ENCODE peak calls at places on chromosomes 1 and 21, in four cellular contexts. X, E, S and A are unnamed samples.
A peak's percentile ranks its signal among the peaks of the same experiment; 100 is the strongest.

GRCh38 chr1:12067900-12068821 is 5.1 kb downstream of the TNFRSF8 start:
- DNase-seq in X (no peak), E (no peak), S (no peak), A (no peak)

GRCh38 chr1:66624412-66625060 is 90.6 kb downstream of the SGIP1 start:
- DNase-seq in X (no peak), E (no peak), S (peak; percentile 67), A (no peak)

GRCh38 chr1:11784993-11785769 is 20.6 kb downstream of the MTHFR start:
- DNase-seq in E (peak; percentile 64), S (peak; percentile 49), X (peak; percentile 50), A (peak; percentile 75)

GRCh38 chr21:38756746-38757145 is 49.0 kb upstream of the ETS2 start:
- DNase-seq in S (peak; percentile 86), X (no peak), E (no peak), A (no peak)

GRCh38 chr1:38991638-38992449 is 768 bp downstream of the AKIRIN1 start:
- DNase-seq in E (peak; percentile 19), X (no peak), S (peak; percentile 56), A (peak; percentile 42)

GRCh38 chr1:227127891-227128290 is 187.8 kb downstream of the COQ8A start:
- DNase-seq in S (no peak), E (no peak), X (no peak), A (no peak)

GRCh38 chr1:64653466-64653865 is 91.4 kb upstream of the RAVER2 start:
- DNase-seq in X (no peak), E (no peak), S (no peak), A (no peak)

GRCh38 chr1:110786802-110787327 is 86.1 kb upstream of the CD53 start:
- DNase-seq in X (no peak), E (no peak), S (no peak), A (no peak)

GRCh38 chr1:41109316-41110263 is 88.1 kb upstream of the SLFNL1 start:
- DNase-seq in E (no peak), X (peak; percentile 57), S (peak; percentile 88), A (no peak)

GRCh38 chr1:119631433-119632102 is 16.5 kb downstream of the ZNF697 start:
- DNase-seq in S (peak; percentile 93), X (peak; percentile 79), E (no peak), A (no peak)

GRCh38 chr1:228794810-228795209 is 59.5 kb downstream of the RHOU start:
- DNase-seq in S (no peak), E (no peak), X (no peak), A (no peak)

GRCh38 chr1:178461676-178462075 is 35.1 kb downstream of the CLEC20A start:
- DNase-seq in X (no peak), E (no peak), S (no peak), A (no peak)

GRCh38 chr1:241702436-241702835 is 50.4 kb downstream of the WDR64 start:
- DNase-seq in S (peak; percentile 80), X (no peak), E (no peak), A (no peak)

GRCh38 chr1:147177611-147178370 is 5.5 kb upstream of the PRKAB2 start:
- DNase-seq in S (peak; percentile 60), X (no peak), E (no peak), A (no peak)

GRCh38 chr1:25699501-25700089 is 83.0 kb downstream of the MAN1C1 start:
- DNase-seq in E (no peak), S (no peak), X (no peak), A (no peak)

GRCh38 chr1:101338714-101339430 is 102.1 kb downstream of the S1PR1 start:
- DNase-seq in E (no peak), X (no peak), S (peak; percentile 45), A (no peak)

GRCh38 chr1:59041878-59042277 is 255.0 kb upstream of the FGGY start:
- DNase-seq in X (no peak), E (no peak), S (peak; percentile 88), A (no peak)

GRCh38 chr1:162003061-162003824 is 20.4 kb downstream of the OLFML2B start:
- DNase-seq in E (no peak), S (peak; percentile 100), X (no peak), A (no peak)

GRCh38 chr1:164296172-164296571 is 262.8 kb upstream of the PBX1 start:
- DNase-seq in X (no peak), E (no peak), S (no peak), A (no peak)

GRCh38 chr1:21090460-21090859 is 86.2 kb downstream of the EIF4G3 start:
- DNase-seq in S (no peak), E (no peak), X (no peak), A (no peak)

GRCh38 chr1:78301141-78301540 is 189.6 kb upstream of the PTGFR start:
- DNase-seq in E (no peak), S (peak; percentile 90), X (no peak), A (no peak)

GRCh38 chr1:40421348-40421693 is 29.0 kb upstream of the ZFP69B start:
- DNase-seq in E (no peak), S (no peak), X (no peak), A (no peak)

GRCh38 chr1:55378582-55378981 is 163.4 kb upstream of the USP24 start:
- DNase-seq in S (peak; percentile 70), X (peak; percentile 20), E (peak; percentile 30), A (peak; percentile 74)

GRCh38 chr1:182718311-182718710 is 33.9 kb upstream of the RGS8 start:
- DNase-seq in E (no peak), S (no peak), X (no peak), A (no peak)

GRCh38 chr1:109789771-109790170 is 26.0 kb upstream of the EPS8L3 start:
- DNase-seq in X (no peak), E (no peak), S (no peak), A (no peak)